ENCODE peak calls at places on chromosome 11, in ten cellular contexts. E is spleen, H is upper lobe of right lung, G is GM23338, N is kidney, J is pancreas, S is cardiac muscle cell, R is body of pancreas, T is upper lobe of left lung, D is brain microvascular endothelial cell. I is an unnamed sample. For H3K36me3, the result is how much of the 10 kb centered on the place peaks cover.

GRCh38 chr11:70032943-70033710 is 45.0 kb upstream of the ANO1 start:
- DNase-seq in G (no peak), H (no peak), D (no peak), J (no peak), N (no peak), S (no peak), R (no peak), E (no peak), T (no peak), I (no peak)

GRCh38 chr11:72718101-72718501 is 34.1 kb downstream of the ARAP1 start:
- DNase-seq in N (peak), H (peak), E (no peak), D (no peak), S (no peak), R (no peak), T (peak), J (peak), G (no peak), I (no peak)

GRCh38 chr11:92846542-92847125 is 122.8 kb upstream of the MTNR1B start:
- DNase-seq in N (no peak), S (no peak), E (no peak), D (no peak), R (no peak), T (no peak), J (no peak), H (no peak), G (no peak), I (no peak)

GRCh38 chr11:8717876-8718753 is 35.5 kb downstream of the RPL27A start:
- DNase-seq in H (no peak), E (no peak), S (no peak), J (peak), N (peak), G (no peak), D (peak), T (peak), R (peak), I (peak)

GRCh38 chr11:124804884-124805283 is 4.7 kb upstream of the MSANTD2 start:
- DNase-seq in D (no peak), J (no peak), T (no peak), S (no peak), G (no peak), E (no peak), R (no peak), H (no peak), N (no peak), I (no peak)

GRCh38 chr11:114559425-114560310 is at the start of gene NXPE1:
- DNase-seq in N (no peak), D (no peak), S (no peak), H (no peak), R (no peak), E (no peak), J (no peak), T (no peak), G (no peak), I (no peak)

GRCh38 chr11:100687032-100687629 is at the start of gene ARHGAP42:
- DNase-seq in H (peak), E (peak), R (peak), G (peak), T (peak), N (peak), S (peak), J (peak), D (peak), I (peak)

GRCh38 chr11:124837491-124837856 is 27.8 kb upstream of the ROBO3 start:
- DNase-seq in T (no peak), J (no peak), D (peak), H (no peak), E (no peak), G (peak), R (no peak), S (peak), N (no peak), I (peak)

GRCh38 chr11:57426439-57426753 is 525 bp downstream of the SLC43A3 start:
- DNase-seq in T (peak), D (no peak), E (no peak), G (peak), N (no peak), H (no peak), S (no peak), J (no peak), R (peak), I (peak)

GRCh38 chr11:13358871-13359270 is 81.3 kb downstream of the BMAL1 start:
- DNase-seq in N (no peak), R (no peak), E (no peak), J (no peak), H (no peak), G (no peak), S (no peak), D (peak), T (no peak), I (no peak)

GRCh38 chr11:127006311-127006710 is 5.7 kb upstream of the KIRREL3 start:
- DNase-seq in J (no peak), G (no peak), N (no peak), D (no peak), R (no peak), S (no peak), H (no peak), E (no peak), T (no peak), I (no peak)

GRCh38 chr11:31822604-31823371 is 11.7 kb upstream of the PAX6 start:
- DNase-seq in N (no peak), R (no peak), G (peak), D (no peak), J (no peak), T (no peak), H (no peak), E (no peak), S (no peak), I (no peak)

GRCh38 chr11:65811764-65812475 is 21.8 kb upstream of the SNX32 start:
- DNase-seq in E (no peak), G (no peak), N (peak), S (no peak), T (no peak), D (no peak), J (no peak), R (no peak), H (peak), I (no peak)

GRCh38 chr11:2385156-2386151 is 8.3 kb downstream of the CD81 start:
- DNase-seq in E (peak), G (no peak), N (peak), J (peak), H (no peak), S (no peak), R (no peak), D (no peak), T (no peak), I (no peak)

GRCh38 chr11:72239849-72240460 is 4.0 kb downstream of the PHOX2A start:
- DNase-seq in E (peak), N (no peak), G (peak), J (no peak), D (no peak), H (peak), R (peak), T (peak), S (peak), I (no peak)

GRCh38 chr11:17828311-17828751 is 93.8 kb downstream of the KCNC1 start:
- DNase-seq in D (no peak), N (peak), G (no peak), S (no peak), R (peak), H (no peak), J (no peak), T (peak), E (no peak), I (no peak)

GRCh38 chr11:30585067-30585891 is 874 bp downstream of the MPPED2 start:
- DNase-seq in T (no peak), E (peak), S (peak), G (peak), N (peak), J (peak), H (peak), D (no peak), R (peak), I (no peak)

GRCh38 chr11:80024119-80024518 is 583.3 kb upstream of the TENM4 start:
- DNase-seq in E (no peak), N (no peak), S (no peak), J (no peak), G (no peak), R (no peak), D (peak), T (no peak), H (no peak), I (peak)

GRCh38 chr11:134033696-134034491 is 35.0 kb upstream of the JAM3 start:
- DNase-seq in H (peak), R (peak), J (peak), D (peak), E (peak), T (peak), N (peak), G (peak), S (peak), I (peak)

GRCh38 chr11:18650859-18651557 is 16.9 kb upstream of the SPTY2D1 start:
- DNase-seq in T (peak), J (no peak), G (peak), H (no peak), N (no peak), S (no peak), E (no peak), D (peak), R (peak), I (peak)

GRCh38 chr11:116930177-116930576 is 92.8 kb upstream of the APOA1 start:
- DNase-seq in N (no peak), H (no peak), S (peak), E (peak), D (peak), G (peak), J (no peak), R (no peak), T (no peak), I (no peak)

GRCh38 chr11:75022289-75022688 is 33.6 kb downstream of the NEU3 start:
- DNase-seq in N (no peak), D (no peak), R (no peak), S (no peak), J (no peak), G (no peak), T (no peak), H (no peak), E (no peak), I (peak)

GRCh38 chr11:86954288-86955110 is 696 bp downstream of the FZD4 start:
- DNase-seq in G (peak), S (peak), H (peak), R (peak), E (no peak), D (no peak), T (no peak), J (peak), N (peak), I (no peak)

GRCh38 chr11:69919659-69920499 is 100.7 kb upstream of the FGF3 start:
- DNase-seq in T (no peak), E (peak), R (peak), G (no peak), N (peak), D (no peak), S (no peak), H (no peak), J (peak), I (no peak)

GRCh38 chr11:128467610-128468041 is 119.7 kb downstream of the ETS1 start:
- DNase-seq in T (no peak), G (no peak), J (no peak), R (no peak), D (peak), N (peak), S (no peak), H (no peak), E (no peak), I (peak)

GRCh38 chr11:26575946-26576345 is 3.9 kb upstream of the MUC15 start:
- DNase-seq in J (no peak), E (no peak), G (no peak), D (no peak), R (no peak), S (no peak), T (no peak), N (no peak), H (no peak), I (peak)

GRCh38 chr11:1121343-1122331 is 36.1 kb upstream of the MUC5AC start:
- DNase-seq in H (peak), T (peak), S (no peak), N (peak), G (no peak), J (peak), E (peak), R (peak), D (no peak), I (no peak)

GRCh38 chr11:2091786-2092463 is 47.3 kb downstream of the IGF2 start:
- DNase-seq in J (peak), E (peak), S (no peak), N (no peak), G (no peak), D (no peak), H (peak), R (no peak), T (no peak), I (no peak)

GRCh38 chr11:88167853-88168252 is 7.4 kb downstream of the RAB38 start:
- DNase-seq in T (no peak), D (no peak), R (no peak), E (no peak), S (no peak), H (no peak), G (no peak), N (no peak), J (no peak), I (no peak)

GRCh38 chr11:64359712-64360402 is 895 bp downstream of the RPS6KA4 start:
- DNase-seq in S (no peak), E (no peak), G (peak), R (no peak), H (peak), J (no peak), T (peak), D (no peak), N (peak), I (no peak)

GRCh38 chr11:65703846-65704245 is 8.2 kb upstream of the KAT5 start:
- DNase-seq in T (no peak), R (no peak), G (no peak), D (no peak), J (no peak), S (no peak), E (no peak), N (no peak), H (no peak), I (no peak)

GRCh38 chr11:723120-723883 is 17.3 kb downstream of the EPS8L2 start:
- DNase-seq in R (peak), J (peak), N (no peak), S (peak), T (no peak), H (no peak), D (no peak), E (no peak), G (peak), I (no peak)

GRCh38 chr11:10743354-10744035 is 7.6 kb upstream of the CTR9 start:
- DNase-seq in R (no peak), D (no peak), N (no peak), G (no peak), J (no peak), E (peak), T (no peak), S (no peak), H (no peak), I (no peak)

GRCh38 chr11:78812513-78813293 is 238.0 kb upstream of the NARS2 start:
- DNase-seq in S (peak), R (no peak), J (no peak), T (peak), E (no peak), D (no peak), H (no peak), N (no peak), G (peak), I (peak)

GRCh38 chr11:2531987-2532703 is 87.3 kb downstream of the KCNQ1 start:
- DNase-seq in S (no peak), H (peak), T (no peak), E (peak), J (peak), N (peak), G (no peak), R (peak), D (no peak), I (no peak)

GRCh38 chr11:35109827-35110226 is 29.1 kb upstream of the CD44 start:
- DNase-seq in D (no peak), S (no peak), E (no peak), N (no peak), G (no peak), J (no peak), H (no peak), T (no peak), R (no peak), I (no peak)

GRCh38 chr11:92268546-92268945 is 43.9 kb downstream of the FAT3 start:
- DNase-seq in R (no peak), N (no peak), E (no peak), G (no peak), D (no peak), T (no peak), J (no peak), H (no peak), S (no peak), I (peak)

GRCh38 chr11:59857444-59858434 is 8.5 kb downstream of the TCN1 start:
- DNase-seq in N (no peak), H (no peak), S (no peak), G (peak), D (peak), E (no peak), R (no peak), T (no peak), J (no peak), I (peak)

GRCh38 chr11:77019976-77020591 is 14.1 kb upstream of the B3GNT6 start:
- DNase-seq in D (peak), G (no peak), N (no peak), T (no peak), S (no peak), E (no peak), H (no peak), R (no peak), J (no peak), I (peak)

GRCh38 chr11:77024745-77025144 is 9.5 kb upstream of the B3GNT6 start:
- DNase-seq in S (no peak), R (no peak), J (no peak), H (no peak), D (no peak), T (no peak), G (no peak), E (no peak), N (no peak), I (no peak)

GRCh38 chr11:77026743-77027142 is 7.5 kb upstream of the B3GNT6 start:
- DNase-seq in R (no peak), E (no peak), J (no peak), S (no peak), T (no peak), H (no peak), G (no peak), N (no peak), D (no peak), I (no peak)

GRCh38 chr11:77026236-77026635 is 8.0 kb upstream of the B3GNT6 start:
- DNase-seq in S (no peak), H (no peak), G (no peak), T (no peak), J (no peak), E (no peak), R (no peak), N (no peak), D (no peak), I (no peak)

DNA sequence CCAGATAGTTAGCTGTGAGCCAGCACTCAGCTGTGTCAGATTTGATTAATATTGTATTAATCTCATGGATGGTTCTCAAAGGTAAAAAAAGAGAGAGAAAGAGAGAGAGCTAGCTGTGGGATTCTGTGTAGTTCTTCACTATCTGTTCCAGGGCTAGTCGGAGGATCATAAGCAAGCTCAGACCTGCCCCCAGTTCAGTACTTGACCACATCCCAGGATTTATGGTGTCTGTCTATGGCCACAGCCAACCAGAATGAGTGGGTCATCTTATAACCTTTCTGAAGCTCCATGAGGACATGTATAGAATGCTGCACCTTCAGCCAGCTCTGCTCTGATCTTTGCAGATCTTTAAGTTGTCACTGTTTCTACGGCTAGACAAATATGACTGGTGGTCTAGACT is 13.4 kb upstream of the B3GNT6 start:
- DNase-seq in H (no peak), N (no peak), E (no peak), G (no peak), S (no peak), R (no peak), D (no peak), T (no peak), J (no peak), I (peak)
- TF ChIP-seq CTCF in H (no peak), N (no peak), E (no peak), G (no peak), S (no peak), R (no peak), D (no peak), T (no peak), J (no peak), I (no peak)

GRCh38 chr11:82731691-82732277 is 1.9 kb downstream of the FAM181B start:
- DNase-seq in J (no peak), G (peak), N (no peak), R (no peak), T (no peak), H (no peak), E (no peak), D (no peak), S (no peak), I (no peak)

GRCh38 chr11:82732348-82732733 is 1.3 kb downstream of the FAM181B start:
- DNase-seq in R (no peak), G (peak), J (no peak), E (no peak), H (no peak), N (peak), S (no peak), D (no peak), T (no peak), I (no peak)

GRCh38 chr11:82733444-82734119 is at the start of gene FAM181B:
- DNase-seq in R (peak), J (peak), G (peak), T (no peak), N (peak), E (peak), H (peak), S (peak), D (peak), I (peak)

GRCh38 chr11:82732734-82733443 is 775 bp downstream of the FAM181B start:
- DNase-seq in D (no peak), G (peak), S (peak), R (peak), N (peak), J (peak), H (peak), E (peak), T (no peak), I (no peak)

DNA sequence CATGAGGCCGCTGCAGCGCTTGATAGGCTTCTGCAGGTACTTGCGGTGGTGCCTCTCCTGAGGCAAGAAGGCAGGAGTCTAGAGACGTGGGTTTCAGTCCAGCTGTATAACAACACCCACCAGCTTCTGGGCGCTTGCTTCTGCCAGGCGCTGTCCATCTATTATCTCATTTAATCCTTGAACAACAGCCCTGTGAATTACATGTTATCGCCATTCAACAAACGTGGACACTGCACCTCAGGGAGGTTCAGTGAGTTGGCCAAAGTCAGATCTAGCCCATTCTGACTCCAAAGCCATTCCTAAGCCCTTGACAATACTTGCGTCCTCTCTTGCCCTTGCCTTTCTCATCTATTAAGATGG is 436 bp upstream of the FAM181B start:
- DNase-seq in J (no peak), T (no peak), E (no peak), S (no peak), N (no peak), G (no peak), D (no peak), R (no peak), H (no peak), I (no peak)
- H3K36me3 ChIP-seq in J (under half), T (under half), E (under half), S (under half), N (under half), G (under half), D (under half), R (under half), H (under half), I (under half)

GRCh38 chr11:102518296-102519094 is 12.1 kb downstream of the MMP7 start:
- DNase-seq in E (no peak), R (no peak), D (no peak), S (no peak), H (no peak), G (peak), N (no peak), T (no peak), J (no peak), I (peak)
- TF ChIP-seq CTCF in E (no peak), R (no peak), D (no peak), S (no peak), H (no peak), G (peak), N (no peak), T (no peak), J (no peak), I (peak)

DNA sequence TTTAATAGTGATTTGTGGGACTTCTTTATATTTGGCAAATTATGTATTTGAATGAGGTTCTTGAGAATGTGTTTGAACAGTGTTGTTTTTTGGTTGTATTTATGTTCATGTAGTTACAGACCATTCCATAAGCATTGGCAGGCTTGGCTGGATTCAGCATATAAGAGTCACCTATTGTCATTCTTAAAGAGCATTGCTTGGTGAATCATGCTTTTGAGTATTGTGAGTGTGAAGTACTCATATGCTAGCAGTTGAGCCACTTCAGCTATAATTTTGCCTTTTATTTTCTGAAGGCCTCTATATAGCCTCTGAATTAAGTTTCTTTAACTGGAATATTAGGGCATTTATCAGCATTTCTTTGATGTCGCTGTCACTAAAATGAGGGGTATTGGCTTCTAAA is 110.0 kb upstream of the GAL start:
- DNase-seq in T (no peak), D (peak), S (no peak), H (no peak), R (no peak), N (no peak), G (no peak), E (no peak), J (no peak), I (peak)
- H3K36me3 ChIP-seq in T (half or more), D (under half), S (half or more), H (half or more), R (under half), N (under half), G (under half), E (half or more), J (under half), I (under half)

GRCh38 chr11:113372317-113372716 is 15.3 kb upstream of the ANKK1 start:
- DNase-seq in J (no peak), E (no peak), H (no peak), S (no peak), D (no peak), T (no peak), R (no peak), N (no peak), G (no peak), I (peak)
- TF ChIP-seq CTCF in J (no peak), E (no peak), H (no peak), S (peak), D (peak), T (no peak), R (no peak), N (no peak), G (peak), I (no peak)

I was measured in bronchial epithelial cell.